ENCODE peak calls at places on chromosomes 5 and 9, in four cellular contexts. P is HCT116, B is GM12878, W is H1. G is an unnamed sample.

GRCh38 chr9:126722252-126722921 is 82.5 kb upstream of the ZBTB43 start:
- DNase-seq in P (peak; percentile 36), B (peak; percentile 59), W (peak; percentile 57), G (peak; percentile 85)

GRCh38 chr5:79109527-79110492 is 1.8 kb upstream of the BHMT start:
- DNase-seq in P (peak; percentile 29), B (no peak), W (no peak), G (peak; percentile 45)

GRCh38 chr9:33439731-33440130 is 7.7 kb downstream of the AQP3 start:
- DNase-seq in P (no peak), B (no peak), W (no peak), G (no peak)

GRCh38 chr9:126790561-126790960 is 14.3 kb upstream of the ZBTB43 start:
- DNase-seq in P (no peak), B (no peak), W (no peak), G (no peak)

GRCh38 chr9:132074736-132075135 is 4.9 kb downstream of the MED27 start:
- DNase-seq in P (no peak), B (no peak), W (no peak), G (no peak)

GRCh38 chr5:137072376-137073174 is 426.6 kb downstream of the SPOCK1 start:
- DNase-seq in P (no peak), B (no peak), W (no peak), G (no peak)

GRCh38 chr5:133154274-133155088 is 102.7 kb downstream of the HSPA4 start:
- DNase-seq in P (no peak), B (no peak), W (no peak), G (no peak)

GRCh38 chr9:73649552-73649951 is 497.9 kb downstream of the ANXA1 start:
- DNase-seq in P (no peak), B (no peak), W (no peak), G (no peak)

GRCh38 chr5:120388016-120388781 is 75.9 kb upstream of the PRR16 start:
- DNase-seq in P (no peak), B (no peak), W (no peak), G (no peak)

GRCh38 chr5:87195104-87195581 is 72.5 kb upstream of the RASA1 start:
- DNase-seq in P (no peak), B (peak; percentile 48), W (no peak), G (no peak)

GRCh38 chr5:41637424-41637823 is 127.0 kb upstream of the PLCXD3 start:
- DNase-seq in P (no peak), B (no peak), W (no peak), G (no peak)

GRCh38 chr9:93591706-93592388 is 15.5 kb downstream of the PHF2 start:
- DNase-seq in P (no peak), B (no peak), W (no peak), G (no peak)

GRCh38 chr9:2337131-2337530 is 284.5 kb upstream of the VLDLR start:
- DNase-seq in P (no peak), B (no peak), W (no peak), G (no peak)

GRCh38 chr5:132378580-132378979 is 9.1 kb downstream of the SLC22A5 start:
- DNase-seq in P (no peak), B (no peak), W (no peak), G (no peak)

GRCh38 chr9:109098960-109099308 is 20.8 kb downstream of the TMEM245 start:
- DNase-seq in P (no peak), B (no peak), W (no peak), G (no peak)

GRCh38 chr9:90555351-90556057 is 87.1 kb downstream of the DIRAS2 start:
- DNase-seq in P (no peak), B (no peak), W (no peak), G (no peak)

GRCh38 chr9:89863141-89863540 is 258.3 kb downstream of the GADD45G start:
- DNase-seq in P (no peak), B (no peak), W (no peak), G (no peak)

GRCh38 chr5:67283988-67284457 is 87.4 kb upstream of the CD180 start:
- DNase-seq in P (no peak), B (no peak), W (no peak), G (no peak)

GRCh38 chr5:43165323-43165722 is 26.7 kb upstream of the NIM1K start:
- DNase-seq in P (no peak), B (no peak), W (no peak), G (no peak)

GRCh38 chr5:121805931-121806330 is 45.8 kb upstream of the FTMT start:
- DNase-seq in P (no peak), B (no peak), W (no peak), G (no peak)

GRCh38 chr5:64301566-64301965 is 135.9 kb downstream of the RNF180 start:
- DNase-seq in P (no peak), B (no peak), W (no peak), G (no peak)

GRCh38 chr9:122819791-122820489 is 8.4 kb downstream of the PDCL start:
- DNase-seq in P (no peak), B (no peak), W (no peak), G (no peak)

GRCh38 chr5:151068189-151068570 is 12.7 kb downstream of the TNIP1 start:
- DNase-seq in P (no peak), B (no peak), W (no peak), G (no peak)

GRCh38 chr9:88026133-88026510 is 51.8 kb upstream of the CDK20 start:
- DNase-seq in P (no peak), B (no peak), W (no peak), G (no peak)

GRCh38 chr9:133114886-133115603 is 6.0 kb downstream of the RALGDS start:
- DNase-seq in P (no peak), B (no peak), W (no peak), G (no peak)

GRCh38 chr5:80805038-80805437 is 150.3 kb upstream of the DHFR start:
- DNase-seq in P (no peak), B (no peak), W (no peak), G (no peak)

GRCh38 chr9:84667571-84668203 is 1.8 kb upstream of the NTRK2 start:
- DNase-seq in P (no peak), B (no peak), W (no peak), G (no peak)

GRCh38 chr5:6902597-6902996 is 189.4 kb downstream of the TENT4A start:
- DNase-seq in P (no peak), B (no peak), W (no peak), G (no peak)

GRCh38 chr5:149546974-149547373 is 4.3 kb downstream of the CSNK1A1 start:
- DNase-seq in P (no peak), B (no peak), W (no peak), G (no peak)

GRCh38 chr5:33685873-33686550 is 205.8 kb downstream of the ADAMTS12 start:
- DNase-seq in P (no peak), B (no peak), W (no peak), G (no peak)

GRCh38 chr5:39417979-39418378 is 6.8 kb downstream of the DAB2 start:
- DNase-seq in P (no peak), B (no peak), W (no peak), G (no peak)

GRCh38 chr5:39414429-39414828 is 10.4 kb downstream of the DAB2 start:
- DNase-seq in P (no peak), B (no peak), W (no peak), G (no peak)

GRCh38 chr5:39411985-39412384 is 12.8 kb downstream of the DAB2 start:
- DNase-seq in P (no peak), B (no peak), W (no peak), G (no peak)

GRCh38 chr5:39412995-39413394 is 11.8 kb downstream of the DAB2 start:
- DNase-seq in P (no peak), B (no peak), W (no peak), G (no peak)

DNA sequence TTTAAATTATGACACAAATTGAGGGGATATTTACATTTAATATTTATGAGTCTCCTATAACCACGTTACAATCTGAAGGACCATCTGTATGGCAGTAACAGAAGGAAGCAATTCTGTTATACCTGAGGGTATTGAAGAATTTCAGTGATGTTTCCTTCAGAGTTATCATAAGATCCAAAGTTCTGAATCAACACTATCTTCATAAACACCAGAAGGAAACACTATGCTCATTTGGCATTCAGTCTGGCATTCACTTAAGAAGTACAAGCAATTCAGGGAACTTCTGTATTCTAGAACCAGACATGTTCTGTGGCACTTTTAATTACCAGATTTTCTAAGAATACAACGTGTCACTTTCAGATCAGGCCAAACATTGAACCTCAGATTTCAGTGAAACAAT is 9.6 kb downstream of the DAB2 start:
- DNase-seq in P (no peak), B (no peak), W (no peak), G (no peak)
- TF ChIP-seq EGR1 in P (no peak), B (no peak), W (no peak), G (no peak)

GRCh38 chr5:136016945-136017530 is 11.8 kb upstream of the TGFBI start:
- DNase-seq in P (peak; percentile 98), B (no peak), W (no peak), G (no peak)
- TF ChIP-seq EGR1 in P (peak; percentile 50), B (no peak), W (no peak), G (no peak)

DNA sequence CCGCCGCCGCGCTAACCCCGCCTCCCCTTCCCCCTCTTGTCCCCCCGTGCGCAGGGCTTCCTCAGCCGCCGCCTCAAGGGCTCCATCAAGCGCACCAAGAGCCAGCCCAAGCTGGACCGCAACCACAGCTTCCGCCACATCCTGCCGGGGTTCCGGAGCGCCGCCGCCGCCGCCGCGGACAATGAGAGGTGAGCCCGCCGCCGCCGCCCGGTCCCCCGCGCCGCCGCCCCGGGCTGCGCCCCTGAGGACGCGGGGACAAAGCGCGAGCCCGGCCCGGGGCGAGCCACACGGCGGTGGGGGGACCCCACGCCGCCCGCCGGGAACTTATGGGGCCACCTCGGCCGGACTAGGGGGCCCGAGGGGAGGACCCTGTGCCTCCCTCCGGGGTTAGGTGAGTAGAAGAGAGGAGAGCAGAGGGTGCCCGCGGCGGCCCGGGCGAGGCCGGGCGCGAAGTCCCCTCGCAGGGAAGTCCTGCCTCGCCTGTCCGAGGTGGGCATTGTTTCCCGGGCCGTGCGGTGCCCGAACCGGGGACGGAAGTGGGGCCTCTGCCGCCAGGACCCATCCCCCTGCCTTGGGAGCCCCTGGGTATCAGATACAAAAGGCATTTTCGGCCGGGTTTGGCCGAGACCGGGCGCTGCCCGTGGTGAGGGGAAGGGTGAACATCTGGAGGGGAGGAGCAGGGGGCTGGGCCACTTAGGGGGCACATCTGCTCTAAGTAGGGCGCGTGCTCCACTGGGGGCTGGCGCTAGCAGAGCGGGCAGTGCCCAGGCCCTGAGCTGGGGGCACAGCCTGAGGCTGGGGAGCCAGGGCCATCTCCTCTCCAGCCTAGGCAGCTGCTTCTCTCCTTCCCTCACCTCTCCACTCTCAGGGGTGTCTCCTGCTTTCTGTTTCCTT is 48.1 kb downstream of the DAB2IP start:
- DNase-seq in P (no peak), B (no peak), W (no peak), G (no peak)
- TF ChIP-seq EGR1 in P (no peak), B (no peak), W (no peak), G (no peak)

GRCh38 chr9:98037362-98037761 is 19.2 kb upstream of the NANS start:
- DNase-seq in P (no peak), B (no peak), W (no peak), G (no peak)
- TF ChIP-seq EGR1 in P (no peak), B (no peak), W (no peak), G (no peak)

GRCh38 chr5:110705349-110705748 is 21.1 kb downstream of the TMEM232 start:
- DNase-seq in P (no peak), B (no peak), W (no peak), G (no peak)

GRCh38 chr5:110703481-110703880 is 23.0 kb downstream of the TMEM232 start:
- DNase-seq in P (no peak), B (no peak), W (no peak), G (no peak)

GRCh38 chr5:110702704-110703103 is 23.8 kb downstream of the TMEM232 start:
- DNase-seq in P (no peak), B (no peak), W (no peak), G (no peak)

DNA sequence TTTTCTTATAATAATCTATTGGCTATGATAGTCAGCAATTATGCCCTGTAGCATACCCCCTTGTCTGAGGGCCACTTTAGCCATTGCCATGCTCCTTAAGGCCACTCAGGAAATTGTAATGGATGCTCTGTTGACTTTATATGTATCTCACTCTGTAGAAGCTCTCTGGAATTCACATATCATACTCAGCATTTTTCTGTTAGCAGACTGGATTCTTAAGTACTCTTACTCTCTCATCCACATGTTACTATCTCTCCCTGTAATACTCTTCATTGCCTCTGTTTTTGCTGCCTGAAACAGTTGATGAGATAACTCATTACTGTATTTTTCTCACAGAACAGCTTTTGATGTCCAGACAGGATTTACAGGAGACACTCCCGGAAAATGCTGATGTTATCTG is 24.2 kb downstream of the TMEM232 start:
- DNase-seq in P (no peak), B (no peak), W (no peak), G (no peak)
- TF ChIP-seq EGR1 in P (no peak), B (no peak), W (no peak), G (no peak)

G was measured in K562.